ENCODE peak calls at places on chromosomes 11 and 22, in nine cellular contexts. J, Y, Q, A, L, T, G, K and I are unnamed samples. For H3K4me1, the result is how much of the 10 kb centered on the place peaks cover.

GRCh38 chr11:134452026-134452848 is 40.2 kb upstream of the B3GAT1 start:
- DNase-seq in A (no peak), T (no peak), Y (no peak), J (no peak), G (no peak), K (no peak), Q (no peak), L (no peak), I (no peak)

GRCh38 chr11:43923327-43924111 is 18.9 kb upstream of the C11orf96 start:
- DNase-seq in T (peak), Y (no peak), A (no peak), G (peak), L (peak), J (peak), Q (peak), K (peak), I (peak)

GRCh38 chr22:47297261-47298016 is 535.0 kb downstream of the TBC1D22A start:
- DNase-seq in J (no peak), K (no peak), Q (no peak), L (no peak), Y (no peak), A (no peak), G (no peak), T (no peak), I (no peak)

GRCh38 chr11:76646882-76647534 is 23.5 kb downstream of the LRRC32 start:
- DNase-seq in T (no peak), K (no peak), G (no peak), Y (no peak), Q (no peak), L (no peak), J (no peak), A (no peak), I (no peak)

GRCh38 chr11:64152841-64153691 is 12.8 kb downstream of the MACROD1 start:
- DNase-seq in A (peak), L (peak), T (peak), K (peak), G (peak), Q (peak), Y (peak), J (peak), I (peak)

GRCh38 chr11:26778000-26778757 is 56.3 kb upstream of the SLC5A12 start:
- DNase-seq in Y (no peak), L (no peak), T (no peak), Q (no peak), J (no peak), K (peak), A (no peak), G (no peak), I (no peak)

GRCh38 chr11:28107331-28107725 is 628 bp downstream of the KIF18A start:
- DNase-seq in K (peak), A (no peak), J (no peak), L (no peak), T (no peak), Q (peak), Y (no peak), G (no peak), I (no peak)

GRCh38 chr11:100930185-100930778 is 199.3 kb downstream of the PGR start:
- DNase-seq in J (no peak), Q (no peak), K (peak), L (no peak), A (peak), T (no peak), Y (peak), G (no peak), I (peak)

DNA sequence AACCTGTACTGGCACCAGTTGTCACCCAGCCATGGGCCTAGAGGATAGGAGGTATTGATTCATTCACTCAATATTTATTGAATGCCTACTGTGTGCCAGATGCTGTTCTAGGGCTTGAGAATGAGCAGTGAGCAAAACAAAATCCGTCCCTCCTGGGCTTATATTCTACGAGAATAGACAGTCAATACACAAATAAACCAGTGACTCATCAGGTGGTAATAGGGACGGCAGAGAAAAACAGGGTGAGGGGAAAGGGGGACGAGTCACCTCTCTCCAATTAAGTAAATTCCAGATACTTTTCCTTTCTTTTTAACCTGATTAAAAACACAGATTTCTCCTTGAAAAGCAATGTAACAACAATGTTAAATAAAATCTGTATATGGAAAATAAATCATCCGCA is 103.5 kb downstream of the MICAL2 start:
- DNase-seq in G (no peak), L (no peak), Q (no peak), T (no peak), Y (no peak), A (no peak), J (no peak), K (peak), I (no peak)
- H3K4me1 ChIP-seq in G (under half), L (under half), Q (under half), T (under half), Y (under half), A (under half), J (under half), K (under half), I (under half)

GRCh38 chr22:17777005-17777716 is 2.9 kb upstream of the BID start:
- DNase-seq in K (no peak), Q (no peak), G (no peak), J (peak), L (peak), Y (no peak), T (peak), A (peak), I (peak)
- H3K4me1 ChIP-seq in K (under half), Q (under half), G (under half), J (under half), L (under half), Y (under half), T (under half), A (half or more), I (under half)

GRCh38 chr22:44685384-44686056 is 16.5 kb upstream of the PRR5 start:
- DNase-seq in G (no peak), L (no peak), J (no peak), K (peak), A (peak), T (peak), Y (no peak), Q (peak), I (no peak)
- H3K4me1 ChIP-seq in G (under half), L (under half), J (under half), K (under half), A (half or more), T (under half), Y (under half), Q (under half), I (under half)

GRCh38 chr22:19723990-19724827 is 870 bp downstream of the GP1BB start:
- DNase-seq in G (no peak), L (no peak), K (peak), J (no peak), Y (peak), T (no peak), A (peak), Q (no peak), I (no peak)
- H3K4me1 ChIP-seq in G (under half), L (under half), K (under half), J (under half), Y (under half), T (under half), A (under half), Q (under half), I (under half)

GRCh38 chr11:59692915-59693314 is 20.7 kb downstream of the OR10V1 start:
- DNase-seq in G (no peak), J (no peak), T (no peak), Q (no peak), L (no peak), Y (no peak), A (no peak), K (no peak), I (no peak)

GRCh38 chr11:59689015-59689414 is 20.2 kb upstream of the PATL1 start:
- DNase-seq in L (no peak), A (no peak), Y (no peak), Q (no peak), G (no peak), J (no peak), T (no peak), K (no peak), I (no peak)
- H3K4me1 ChIP-seq in L (under half), A (under half), Y (under half), Q (under half), G (under half), J (under half), T (under half), K (under half), I (under half)

GRCh38 chr22:37306494-37306829 is 24.2 kb downstream of the CYTH4 start:
- DNase-seq in T (no peak), G (no peak), L (no peak), Y (no peak), K (no peak), A (no peak), J (no peak), Q (no peak), I (no peak)
- H3K4me1 ChIP-seq in T (under half), G (under half), L (under half), Y (under half), K (half or more), A (half or more), J (under half), Q (under half), I (under half)

GRCh38 chr11:132935383-132935782 is 596.9 kb downstream of the OPCML start:
- DNase-seq in L (no peak), J (no peak), G (no peak), Y (no peak), Q (no peak), A (no peak), T (no peak), K (no peak), I (no peak)
- H3K4me1 ChIP-seq in L (under half), J (under half), G (under half), Y (under half), Q (under half), A (under half), T (under half), K (under half), I (under half)

GRCh38 chr11:47109051-47109791 is 67.5 kb downstream of the ARFGAP2 start:
- DNase-seq in Q (no peak), T (no peak), J (no peak), G (no peak), Y (no peak), A (no peak), K (no peak), L (no peak), I (no peak)
- H3K4me1 ChIP-seq in Q (under half), T (under half), J (under half), G (under half), Y (under half), A (under half), K (under half), L (under half), I (under half)